ENCODE peak calls at places on chromosomes 1 and 21, in ten cellular contexts. U is mucosa of descending colon, I is astrocyte of the spinal cord, Y is NCI-H1417, V is islet precursor cell, K is T47D, N is epithelial cell of prostate, G is WTC11, J is T-cell, B is Calu3. O is an unnamed sample.

GRCh38 chr21:41562101-41563000 is 54.4 kb upstream of the TMPRSS2 start:
- DNase-seq in U (peak), I (no peak), Y (no peak), V (no peak), K (no peak), N (no peak), G (no peak), J (no peak), B (peak), O (no peak)

GRCh38 chr1:10635385-10635896 is 160.7 kb downstream of the PEX14 start:
- DNase-seq in U (peak), I (peak), Y (no peak), V (no peak), K (peak), N (peak), G (no peak), J (no peak), B (no peak), O (no peak)

GRCh38 chr1:226662704-226663326 is 76.3 kb downstream of the ITPKB start:
- DNase-seq in U (peak), I (peak), Y (no peak), V (peak), K (no peak), N (peak), G (no peak), J (peak), B (peak), O (no peak)

GRCh38 chr1:245436407-245436806 is 281.6 kb downstream of the KIF26B start:
- DNase-seq in U (no peak), I (no peak), Y (no peak), V (no peak), K (no peak), N (no peak), G (no peak), J (no peak), B (no peak), O (no peak)

GRCh38 chr1:28249013-28249870 is 10.1 kb upstream of the SESN2 start:
- DNase-seq in U (no peak), I (peak), Y (peak), V (peak), K (peak), N (peak), G (peak), J (no peak), B (peak), O (no peak)

GRCh38 chr1:236206548-236206947 is 64.2 kb downstream of the GPR137B start:
- DNase-seq in U (no peak), I (no peak), Y (no peak), V (no peak), K (no peak), N (no peak), G (peak), J (no peak), B (no peak), O (no peak)

GRCh38 chr1:12539705-12540579 is 78.1 kb downstream of the DHRS3 start:
- DNase-seq in U (peak), I (peak), Y (no peak), V (peak), K (no peak), N (no peak), G (peak), J (no peak), B (peak), O (peak)

GRCh38 chr1:61397915-61398314 is 315.6 kb downstream of the NFIA start:
- DNase-seq in U (no peak), I (peak), Y (no peak), V (no peak), K (no peak), N (no peak), G (no peak), J (no peak), B (no peak), O (no peak)

GRCh38 chr21:20943476-20944085 is 54.6 kb upstream of the NCAM2 start:
- DNase-seq in U (no peak), I (no peak), Y (no peak), V (no peak), K (no peak), N (no peak), G (no peak), J (no peak), B (no peak), O (no peak)

GRCh38 chr21:42389449-42389835 is 6.4 kb downstream of the TMPRSS3 start:
- DNase-seq in U (peak), I (no peak), Y (no peak), V (peak), K (peak), N (no peak), G (peak), J (no peak), B (peak), O (peak)

GRCh38 chr1:208652300-208653160 is 408.3 kb upstream of the PLXNA2 start:
- DNase-seq in U (peak), I (peak), Y (peak), V (peak), K (peak), N (no peak), G (peak), J (no peak), B (peak), O (peak)

GRCh38 chr1:150613061-150613920 is 16.1 kb downstream of the ENSA start:
- DNase-seq in U (no peak), I (peak), Y (peak), V (no peak), K (no peak), N (peak), G (no peak), J (peak), B (peak), O (no peak)